ENCODE peak calls at places on chromosomes 6 and 20, in eight cellular contexts. A, G, F, S, N, X, Y and J are unnamed samples.
A peak's percentile ranks its signal among the peaks of the same experiment; 100 is the strongest.

GRCh38 chr6:4466260-4466659 is 309.9 kb upstream of the CDYL start:
- DNase-seq in A (no peak), G (no peak), F (no peak), S (no peak), N (no peak), X (no peak), Y (no peak), J (no peak)

GRCh38 chr6:1686117-1687098 is 76.7 kb downstream of the FOXC1 start:
- DNase-seq in A (no peak), G (no peak), F (peak; percentile 71), S (no peak), N (no peak), X (no peak), Y (no peak), J (no peak)

GRCh38 chr6:170344631-170345576 is 38.3 kb downstream of the FAM120B start:
- DNase-seq in A (no peak), G (no peak), F (peak; percentile 38), S (no peak), N (peak; percentile 10), X (peak; percentile 6), Y (no peak), J (peak; percentile 93)

GRCh38 chr6:81241717-81242116 is 510.8 kb downstream of the TENT5A start:
- DNase-seq in A (no peak), G (no peak), F (peak; percentile 16), S (no peak), N (peak; percentile 70), X (no peak), Y (no peak), J (peak; percentile 51)

GRCh38 chr6:112287836-112288235 is 33.5 kb upstream of the LAMA4 start:
- DNase-seq in A (peak; percentile 49), G (no peak), F (no peak), S (no peak), N (no peak), X (no peak), Y (no peak), J (no peak)

GRCh38 chr20:1391640-1392442 is 1.0 kb downstream of the FKBP1A start:
- DNase-seq in A (no peak), G (no peak), F (peak; percentile 13), S (no peak), N (peak; percentile 53), X (peak; percentile 38), Y (no peak), J (no peak)

GRCh38 chr6:90343581-90343980 is 46.9 kb upstream of the BACH2 start:
- DNase-seq in A (no peak), G (no peak), F (peak; percentile 29), S (no peak), N (no peak), X (no peak), Y (no peak), J (peak; percentile 28)

GRCh38 chr6:152631376-152631775 is 5.8 kb downstream of the SYNE1 start:
- DNase-seq in A (no peak), G (no peak), F (no peak), S (no peak), N (no peak), X (no peak), Y (no peak), J (no peak)

GRCh38 chr6:147058786-147059434 is 145.3 kb upstream of the STXBP5 start:
- DNase-seq in A (no peak), G (no peak), F (no peak), S (no peak), N (no peak), X (no peak), Y (no peak), J (no peak)

GRCh38 chr20:46169245-46170171 is 51.4 kb downstream of the CD40 start:
- DNase-seq in A (no peak), G (no peak), F (no peak), S (no peak), N (no peak), X (no peak), Y (no peak), J (no peak)

GRCh38 chr20:40359127-40359892 is 329.7 kb downstream of the MAFB start:
- DNase-seq in A (no peak), G (no peak), F (no peak), S (no peak), N (no peak), X (no peak), Y (no peak), J (no peak)

GRCh38 chr6:45576648-45577624 is 199.2 kb upstream of the SUPT3H start:
- DNase-seq in A (no peak), G (no peak), F (no peak), S (no peak), N (no peak), X (no peak), Y (no peak), J (no peak)

GRCh38 chr6:122872311-122872710 is 83.3 kb downstream of the SMPDL3A start:
- DNase-seq in A (no peak), G (no peak), F (no peak), S (no peak), N (no peak), X (no peak), Y (no peak), J (no peak)

GRCh38 chr6:3322366-3322890 is 63.7 kb downstream of the PSMG4 start:
- DNase-seq in A (no peak), G (no peak), F (no peak), S (no peak), N (no peak), X (no peak), Y (no peak), J (no peak)

GRCh38 chr6:159301277-159301676 is 132.1 kb downstream of the FNDC1 start:
- DNase-seq in A (no peak), G (no peak), F (no peak), S (no peak), N (no peak), X (no peak), Y (no peak), J (no peak)

GRCh38 chr6:13156381-13156780 is 172.0 kb downstream of the TBC1D7 start:
- DNase-seq in A (no peak), G (no peak), F (no peak), S (no peak), N (no peak), X (no peak), Y (no peak), J (no peak)

GRCh38 chr6:10981409-10981808 is 62.7 kb downstream of the ELOVL2 start:
- DNase-seq in A (no peak), G (no peak), F (no peak), S (no peak), N (no peak), X (no peak), Y (no peak), J (no peak)

GRCh38 chr20:33977535-33977934 is 16.2 kb upstream of the RALY start:
- DNase-seq in A (no peak), G (no peak), F (no peak), S (no peak), N (no peak), X (no peak), Y (no peak), J (no peak)

GRCh38 chr6:12419626-12420272 is 129.6 kb downstream of the EDN1 start:
- DNase-seq in A (no peak), G (no peak), F (no peak), S (no peak), N (no peak), X (no peak), Y (no peak), J (no peak)

GRCh38 chr6:47086051-47086770 is 44.1 kb upstream of the ADGRF1 start:
- DNase-seq in A (no peak), G (no peak), F (no peak), S (no peak), N (no peak), X (no peak), Y (no peak), J (no peak)

GRCh38 chr6:130366011-130366963 is at the start of gene TMEM200A:
- DNase-seq in A (peak; percentile 94), G (no peak), F (peak; percentile 84), S (no peak), N (no peak), X (peak; percentile 65), Y (no peak), J (no peak)

GRCh38 chr6:56685102-56685733 is 42.5 kb upstream of the DST start:
- DNase-seq in A (no peak), G (no peak), F (no peak), S (no peak), N (no peak), X (no peak), Y (no peak), J (no peak)

GRCh38 chr6:143501851-143502250 is 9.7 kb downstream of the FUCA2 start:
- DNase-seq in A (no peak), G (no peak), F (no peak), S (no peak), N (no peak), X (no peak), Y (no peak), J (no peak)

GRCh38 chr20:32484221-32485125 is 100.7 kb downstream of the NOL4L start:
- DNase-seq in A (peak; percentile 20), G (no peak), F (peak; percentile 59), S (no peak), N (no peak), X (peak; percentile 65), Y (peak; percentile 48), J (no peak)

GRCh38 chr20:23640873-23641667 is 3.3 kb upstream of the CST3 start:
- DNase-seq in A (no peak), G (no peak), F (no peak), S (no peak), N (no peak), X (no peak), Y (no peak), J (no peak)